ENCODE peak calls at places on chromosomes 12 and 14, in five cellular contexts. V, W, N, I and J are unnamed samples.

GRCh38 chr14:37526992-37527391 is 68.1 kb downstream of the FOXA1 start:
- DNase-seq in V (no peak), W (no peak), N (no peak), I (no peak), J (no peak)

GRCh38 chr14:61129168-61129745 is 148.2 kb downstream of the SLC38A6 start:
- DNase-seq in V (no peak), W (no peak), N (no peak), I (no peak), J (no peak)

GRCh38 chr14:32560213-32560857 is 231.2 kb downstream of the AKAP6 start:
- DNase-seq in V (peak), W (peak), N (peak), I (peak), J (peak)

GRCh38 chr14:64942531-64943111 is at the start of gene GPX2:
- DNase-seq in V (peak), W (no peak), N (no peak), I (no peak), J (no peak)

GRCh38 chr12:127383281-127383680 is 883.7 kb upstream of the TMEM132C start:
- DNase-seq in V (no peak), W (no peak), N (no peak), I (no peak), J (no peak)

GRCh38 chr12:78703820-78704525 is 160.6 kb upstream of the SYT1 start:
- DNase-seq in V (no peak), W (peak), N (no peak), I (no peak), J (no peak)

GRCh38 chr12:14853966-14854365 is 10.6 kb upstream of the ART4 start:
- DNase-seq in V (no peak), W (no peak), N (no peak), I (no peak), J (no peak)

GRCh38 chr12:42759622-42760273 is 170.2 kb upstream of the PRICKLE1 start:
- DNase-seq in V (no peak), W (no peak), N (no peak), I (no peak), J (no peak)

GRCh38 chr14:69260979-69261605 is 1.1 kb downstream of the GALNT16 start:
- DNase-seq in V (no peak), W (no peak), N (peak), I (peak), J (peak)

GRCh38 chr12:83365317-83365716 is 678.6 kb downstream of the TMTC2 start:
- DNase-seq in V (no peak), W (no peak), N (no peak), I (no peak), J (no peak)

GRCh38 chr12:93373847-93374723 is 3.6 kb upstream of the NUDT4 start:
- DNase-seq in V (no peak), W (no peak), N (no peak), I (no peak), J (no peak)

GRCh38 chr12:16606936-16607335 is 974 bp upstream of the LMO3 start:
- DNase-seq in V (no peak), W (no peak), N (no peak), I (no peak), J (no peak)

GRCh38 chr14:102234331-102235264 is 70.4 kb downstream of the MOK start:
- DNase-seq in V (no peak), W (no peak), N (no peak), I (no peak), J (no peak)

GRCh38 chr12:10151621-10152020 is 20.3 kb downstream of the OLR1 start:
- DNase-seq in V (no peak), W (no peak), N (no peak), I (no peak), J (no peak)

GRCh38 chr14:30874120-30874998 is at the start of gene COCH:
- DNase-seq in V (peak), W (peak), N (peak), I (peak), J (no peak)

GRCh38 chr12:106140223-106140986 is 1.7 kb upstream of the NUAK1 start:
- DNase-seq in V (no peak), W (no peak), N (no peak), I (no peak), J (no peak)

GRCh38 chr12:110934093-110934852 is 13.9 kb upstream of the MYL2 start:
- DNase-seq in V (peak), W (peak), N (no peak), I (peak), J (peak)

GRCh38 chr14:77864085-77864484 is 64.2 kb downstream of the ADCK1 start:
- DNase-seq in V (no peak), W (no peak), N (peak), I (no peak), J (no peak)

GRCh38 chr12:1533602-1534304 is 60.6 kb downstream of the FBXL14 start:
- DNase-seq in V (no peak), W (no peak), N (peak), I (no peak), J (no peak)

GRCh38 chr12:22215467-22216253 is 118.8 kb downstream of the ST8SIA1 start:
- DNase-seq in V (no peak), W (no peak), N (no peak), I (no peak), J (no peak)

GRCh38 chr12:67651380-67651695 is 2.8 kb downstream of the DYRK2 start:
- DNase-seq in V (peak), W (no peak), N (no peak), I (no peak), J (peak)

GRCh38 chr12:27766587-27766986 is 13.4 kb upstream of the KLHL42 start:
- DNase-seq in V (no peak), W (no peak), N (no peak), I (no peak), J (no peak)
- TF ChIP-seq JUND in V (no peak), W (no peak), N (no peak), I (no peak), J (no peak)

DNA sequence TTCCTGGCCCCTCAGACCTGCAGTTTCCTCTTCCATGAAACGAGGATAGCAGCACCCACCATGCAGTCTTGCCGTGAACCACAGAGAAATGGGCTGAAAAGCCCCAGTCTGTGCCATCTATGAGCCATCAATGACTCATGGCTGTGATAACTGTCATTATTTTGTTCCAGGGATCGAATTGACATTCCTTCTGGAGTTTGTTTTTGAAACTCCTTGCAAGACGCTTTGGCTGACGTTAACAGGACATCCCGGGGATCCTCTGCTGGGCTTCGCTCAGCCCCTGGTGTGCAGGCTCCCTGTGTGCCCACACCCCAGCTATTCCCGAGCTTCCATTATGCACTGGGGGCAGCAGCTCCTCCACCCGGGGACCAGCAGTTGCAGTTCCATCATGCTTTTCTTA is 33.8 kb downstream of the MMAB start:
- DNase-seq in V (no peak), W (no peak), N (no peak), I (no peak), J (no peak)
- TF ChIP-seq JUND in V (no peak), W (no peak), N (no peak), I (no peak), J (no peak)

GRCh38 chr14:57979376-57980048 is 113.6 kb upstream of the SLC35F4 start:
- DNase-seq in V (no peak), W (no peak), N (no peak), I (no peak), J (no peak)

GRCh38 chr14:57982161-57982560 is 116.3 kb upstream of the SLC35F4 start:
- DNase-seq in V (no peak), W (no peak), N (no peak), I (no peak), J (no peak)

GRCh38 chr14:57987051-57987450 is 121.2 kb upstream of the SLC35F4 start:
- DNase-seq in V (no peak), W (no peak), N (no peak), I (no peak), J (no peak)

GRCh38 chr14:57983235-57983634 is 117.3 kb upstream of the SLC35F4 start:
- DNase-seq in V (no peak), W (no peak), N (no peak), I (no peak), J (no peak)

GRCh38 chr14:57982802-57983201 is 116.9 kb upstream of the SLC35F4 start:
- DNase-seq in V (no peak), W (no peak), N (no peak), I (no peak), J (peak)
- TF ChIP-seq JUND in V (no peak), W (no peak), N (no peak), I (no peak), J (no peak)

GRCh38 chr14:98946995-98947394 is 325.0 kb downstream of the BCL11B start:
- DNase-seq in V (no peak), W (no peak), N (no peak), I (no peak), J (peak)
- TF ChIP-seq JUND in V (no peak), W (no peak), N (no peak), I (no peak), J (no peak)

GRCh38 chr12:120538281-120539156 is 4.4 kb downstream of the RNF10 start:
- DNase-seq in V (peak), W (no peak), N (peak), I (no peak), J (no peak)
- TF ChIP-seq JUND in V (no peak), W (no peak), N (no peak), I (no peak), J (no peak)

GRCh38 chr12:19036673-19037357 is 92.7 kb upstream of the PLEKHA5 start:
- DNase-seq in V (no peak), W (no peak), N (no peak), I (no peak), J (no peak)
- TF ChIP-seq JUND in V (no peak), W (no peak), N (no peak), I (no peak), J (no peak)

DNA sequence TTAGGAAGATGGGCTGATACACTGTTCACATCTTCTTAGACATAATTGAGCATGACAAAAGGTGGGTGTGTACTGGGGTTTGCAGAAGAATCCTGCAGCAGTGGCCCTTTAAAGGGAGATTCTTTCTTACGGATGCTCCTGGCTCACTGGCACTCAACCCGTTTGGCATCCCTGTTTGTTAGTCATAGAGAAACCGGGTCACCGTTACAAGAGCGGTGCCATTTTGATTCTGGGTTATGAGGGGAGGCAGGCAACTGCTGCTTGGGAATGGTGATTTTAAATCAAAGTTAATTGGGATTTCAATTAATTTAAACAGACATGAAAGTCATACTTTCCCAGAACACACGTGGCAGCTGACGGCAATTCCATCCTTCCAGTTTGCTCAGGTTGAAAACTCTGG is 245.8 kb downstream of the AACS start:
- DNase-seq in V (no peak), W (no peak), N (no peak), I (no peak), J (no peak)
- TF ChIP-seq JUND in V (no peak), W (no peak), N (no peak), I (no peak), J (no peak)